ENCODE peak calls at places on chromosomes 5 and 9, in six cellular contexts. M is NCI-H774; L is CD8-positive, alpha-beta memory T cell; U is GM20000; G is AG10803; J is heart left ventricle. Z is an unnamed sample.

GRCh38 chr5:7592910-7593309 is 197.0 kb downstream of the ADCY2 start:
- DNase-seq in L (no peak), U (peak), M (no peak), J (no peak), G (peak), Z (no peak)

GRCh38 chr5:65198777-65199120 is 283.0 kb downstream of the ADAMTS6 start:
- DNase-seq in U (no peak), J (no peak), L (no peak), M (no peak), G (peak), Z (no peak)

GRCh38 chr5:4246447-4246846 is 650.8 kb downstream of the IRX1 start:
- DNase-seq in G (no peak), L (no peak), J (no peak), U (no peak), M (no peak), Z (no peak)

GRCh38 chr9:899440-900184 is 58.1 kb downstream of the DMRT1 start:
- DNase-seq in G (no peak), U (peak), L (no peak), M (no peak), J (no peak), Z (no peak)

GRCh38 chr5:140346348-140347221 is at the start of gene HBEGF:
- DNase-seq in J (peak), G (peak), L (peak), U (peak), M (peak), Z (peak)

GRCh38 chr5:44275908-44276307 is 113.3 kb downstream of the FGF10 start:
- DNase-seq in M (no peak), L (no peak), J (no peak), G (no peak), U (no peak), Z (no peak)

GRCh38 chr9:121814594-121814993 is 163.2 kb downstream of the DAB2IP start:
- DNase-seq in J (no peak), L (no peak), M (no peak), U (no peak), G (no peak), Z (no peak)

GRCh38 chr9:136059321-136059791 is 35.7 kb downstream of the NACC2 start:
- DNase-seq in U (no peak), M (no peak), J (peak), G (no peak), L (no peak), Z (no peak)

GRCh38 chr9:80410106-80410505 is 838.3 kb downstream of the TLE4 start:
- DNase-seq in G (no peak), M (no peak), J (peak), L (no peak), U (no peak), Z (no peak)

GRCh38 chr5:56951131-56951945 is 585 bp downstream of the MIER3 start:
- DNase-seq in U (peak), G (peak), M (no peak), J (peak), L (peak), Z (peak)

Z was measured in activated naive CD4-positive, alpha-beta T cell treated with anti-CD3 and anti-CD28 coated beads for 36 hours.